ENCODE peak calls at places on chromosomes 11 and 22, in six cellular contexts. One of them, this sample, is unnamed.

GRCh38 chr11:62552931-62553838 is 6.6 kb upstream of the AHNAK start:
- DNase-seq in fibroblast of lung: peak; percentile 98
- DNase-seq in esophagus squamous epithelium: no peak
- DNase-seq in PC-3: peak; percentile 98
- DNase-seq in upper lobe of right lung: peak; percentile 91
- DNase-seq in thoracic aorta: peak; percentile 85
- DNase-seq in this sample: peak; percentile 85

GRCh38 chr11:65911682-65912568 is 6.9 kb downstream of the C11orf68 start:
- DNase-seq in thoracic aorta: no peak
- DNase-seq in PC-3: peak; percentile 99
- DNase-seq in upper lobe of right lung: no peak
- DNase-seq in fibroblast of lung: peak; percentile 73
- DNase-seq in esophagus squamous epithelium: no peak
- DNase-seq in this sample: peak; percentile 88

GRCh38 chr22:37381489-37381888 is 45.8 kb downstream of the ELFN2 start:
- DNase-seq in fibroblast of lung: peak; percentile 8
- DNase-seq in thoracic aorta: no peak
- DNase-seq in upper lobe of right lung: no peak
- DNase-seq in PC-3: no peak
- DNase-seq in esophagus squamous epithelium: no peak
- DNase-seq in this sample: no peak

GRCh38 chr22:19455585-19456370 is 8.3 kb upstream of the C22orf39 start:
- DNase-seq in upper lobe of right lung: no peak
- DNase-seq in thoracic aorta: no peak
- DNase-seq in fibroblast of lung: no peak
- DNase-seq in esophagus squamous epithelium: no peak
- DNase-seq in PC-3: no peak
- DNase-seq in this sample: no peak

GRCh38 chr22:47632646-47633045 is 870.2 kb downstream of the TBC1D22A start:
- DNase-seq in thoracic aorta: no peak
- DNase-seq in PC-3: peak; percentile 6
- DNase-seq in esophagus squamous epithelium: no peak
- DNase-seq in upper lobe of right lung: peak; percentile 38
- DNase-seq in fibroblast of lung: no peak
- DNase-seq in this sample: no peak

GRCh38 chr22:46614070-46614931 is 5.9 kb upstream of the GRAMD4 start:
- DNase-seq in thoracic aorta: no peak
- DNase-seq in esophagus squamous epithelium: no peak
- DNase-seq in PC-3: no peak
- DNase-seq in upper lobe of right lung: no peak
- DNase-seq in fibroblast of lung: no peak
- DNase-seq in this sample: no peak

GRCh38 chr11:66979336-66979980 is 4.4 kb downstream of the C11orf86 start:
- DNase-seq in esophagus squamous epithelium: no peak
- DNase-seq in upper lobe of right lung: no peak
- DNase-seq in thoracic aorta: no peak
- DNase-seq in PC-3: no peak
- DNase-seq in fibroblast of lung: peak; percentile 76
- DNase-seq in this sample: no peak

GRCh38 chr22:35627267-35628041 is 10.3 kb upstream of the MB start:
- DNase-seq in esophagus squamous epithelium: no peak
- DNase-seq in thoracic aorta: peak; percentile 63
- DNase-seq in fibroblast of lung: peak; percentile 89
- DNase-seq in PC-3: peak; percentile 79
- DNase-seq in upper lobe of right lung: peak; percentile 90
- DNase-seq in this sample: peak; percentile 57

GRCh38 chr11:86812322-86812670 is 12.0 kb downstream of the PRSS23 start:
- DNase-seq in fibroblast of lung: no peak
- DNase-seq in thoracic aorta: no peak
- DNase-seq in upper lobe of right lung: no peak
- DNase-seq in PC-3: no peak
- DNase-seq in esophagus squamous epithelium: no peak
- DNase-seq in this sample: no peak

GRCh38 chr11:92159931-92160330 is 64.7 kb upstream of the FAT3 start:
- DNase-seq in upper lobe of right lung: no peak
- DNase-seq in fibroblast of lung: no peak
- DNase-seq in thoracic aorta: no peak
- DNase-seq in esophagus squamous epithelium: no peak
- DNase-seq in PC-3: no peak
- DNase-seq in this sample: no peak

GRCh38 chr11:108269583-108269982 is 46.7 kb downstream of the ATM start:
- DNase-seq in fibroblast of lung: no peak
- DNase-seq in upper lobe of right lung: no peak
- DNase-seq in esophagus squamous epithelium: no peak
- DNase-seq in PC-3: no peak
- DNase-seq in thoracic aorta: no peak
- DNase-seq in this sample: no peak

GRCh38 chr11:2538951-2539735 is 94.3 kb downstream of the KCNQ1 start:
- DNase-seq in PC-3: no peak
- DNase-seq in thoracic aorta: no peak
- DNase-seq in esophagus squamous epithelium: no peak
- DNase-seq in fibroblast of lung: no peak
- DNase-seq in upper lobe of right lung: peak; percentile 63
- DNase-seq in this sample: no peak

GRCh38 chr11:134789104-134789503 is 377.1 kb upstream of the B3GAT1 start:
- DNase-seq in PC-3: no peak
- DNase-seq in thoracic aorta: no peak
- DNase-seq in fibroblast of lung: no peak
- DNase-seq in esophagus squamous epithelium: no peak
- DNase-seq in upper lobe of right lung: no peak
- DNase-seq in this sample: no peak

GRCh38 chr11:119550330-119550729 is 127.4 kb upstream of the THY1 start:
- DNase-seq in esophagus squamous epithelium: no peak
- DNase-seq in upper lobe of right lung: no peak
- DNase-seq in PC-3: no peak
- DNase-seq in fibroblast of lung: peak; percentile 29
- DNase-seq in thoracic aorta: no peak
- DNase-seq in this sample: no peak

GRCh38 chr11:70244698-70245097 is 25.8 kb upstream of the PPFIA1 start:
- DNase-seq in fibroblast of lung: peak; percentile 98
- DNase-seq in esophagus squamous epithelium: no peak
- DNase-seq in thoracic aorta: no peak
- DNase-seq in upper lobe of right lung: no peak
- DNase-seq in PC-3: peak; percentile 56
- DNase-seq in this sample: no peak

GRCh38 chr11:33828604-33829429 is 54.5 kb upstream of the FBXO3 start:
- DNase-seq in PC-3: no peak
- DNase-seq in esophagus squamous epithelium: no peak
- DNase-seq in upper lobe of right lung: no peak
- DNase-seq in fibroblast of lung: no peak
- DNase-seq in thoracic aorta: no peak
- DNase-seq in this sample: peak; percentile 18

GRCh38 chr11:60866911-60867870 is at the start of gene ZP1:
- DNase-seq in fibroblast of lung: no peak
- DNase-seq in esophagus squamous epithelium: no peak
- DNase-seq in upper lobe of right lung: peak; percentile 48
- DNase-seq in thoracic aorta: no peak
- DNase-seq in PC-3: peak; percentile 47
- DNase-seq in this sample: no peak

GRCh38 chr11:118744001-118744400 is 47.0 kb downstream of the DDX6 start:
- DNase-seq in fibroblast of lung: no peak
- DNase-seq in upper lobe of right lung: no peak
- DNase-seq in thoracic aorta: no peak
- DNase-seq in PC-3: no peak
- DNase-seq in esophagus squamous epithelium: no peak
- DNase-seq in this sample: no peak

GRCh38 chr22:29487587-29487986 is 7.6 kb downstream of the NEFH start:
- DNase-seq in PC-3: no peak
- DNase-seq in thoracic aorta: no peak
- DNase-seq in esophagus squamous epithelium: no peak
- DNase-seq in fibroblast of lung: no peak
- DNase-seq in upper lobe of right lung: no peak
- DNase-seq in this sample: no peak

GRCh38 chr22:19429950-19430889 is 1.3 kb downstream of the HIRA start:
- DNase-seq in esophagus squamous epithelium: no peak
- DNase-seq in thoracic aorta: no peak
- DNase-seq in fibroblast of lung: peak; percentile 78
- DNase-seq in PC-3: peak; percentile 7
- DNase-seq in upper lobe of right lung: peak; percentile 68
- DNase-seq in this sample: peak; percentile 10

GRCh38 chr11:17734986-17735822 is 623 bp downstream of the KCNC1 start:
- DNase-seq in thoracic aorta: no peak
- DNase-seq in esophagus squamous epithelium: no peak
- DNase-seq in upper lobe of right lung: peak; percentile 84
- DNase-seq in PC-3: peak; percentile 56
- DNase-seq in fibroblast of lung: peak; percentile 79
- DNase-seq in this sample: peak; percentile 68

GRCh38 chr11:85685131-85685819 is 720 bp downstream of the CCDC89 start:
- DNase-seq in upper lobe of right lung: peak; percentile 65
- DNase-seq in thoracic aorta: no peak
- DNase-seq in esophagus squamous epithelium: no peak
- DNase-seq in fibroblast of lung: no peak
- DNase-seq in PC-3: no peak
- DNase-seq in this sample: no peak

GRCh38 chr11:16511807-16512114 is 155.4 kb upstream of the SOX6 start:
- DNase-seq in upper lobe of right lung: no peak
- DNase-seq in fibroblast of lung: no peak
- DNase-seq in thoracic aorta: no peak
- DNase-seq in PC-3: no peak
- DNase-seq in esophagus squamous epithelium: no peak
- DNase-seq in this sample: no peak

GRCh38 chr11:16511109-16511806 is 154.9 kb upstream of the SOX6 start:
- DNase-seq in esophagus squamous epithelium: no peak
- DNase-seq in upper lobe of right lung: no peak
- DNase-seq in PC-3: peak; percentile 12
- DNase-seq in thoracic aorta: no peak
- DNase-seq in fibroblast of lung: peak; percentile 91
- DNase-seq in this sample: peak; percentile 46

GRCh38 chr11:16512163-16512562 is 155.8 kb upstream of the SOX6 start:
- DNase-seq in fibroblast of lung: peak; percentile 9
- DNase-seq in upper lobe of right lung: no peak
- DNase-seq in thoracic aorta: no peak
- DNase-seq in PC-3: no peak
- DNase-seq in esophagus squamous epithelium: no peak
- DNase-seq in this sample: no peak

DNA sequence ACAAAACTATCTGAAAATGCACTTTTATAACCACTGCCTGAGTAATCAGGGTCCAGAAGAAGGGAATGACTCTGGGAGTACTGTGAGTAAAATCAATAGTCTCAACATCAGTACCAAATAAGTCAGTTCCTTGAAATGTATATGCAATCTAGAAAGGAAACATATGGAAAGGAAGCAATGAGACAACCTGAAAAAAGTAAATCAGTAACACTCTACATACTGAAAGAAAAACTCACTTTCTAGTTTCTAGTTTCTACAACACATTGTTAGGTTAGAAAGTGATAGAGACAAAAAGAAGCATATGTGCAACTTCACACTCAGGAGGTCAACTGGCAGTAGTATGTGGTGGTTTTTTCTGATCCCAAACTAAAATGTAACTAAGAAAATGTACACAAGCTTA is 156.5 kb upstream of the SOX6 start:
- DNase-seq in fibroblast of lung: no peak
- DNase-seq in thoracic aorta: no peak
- DNase-seq in esophagus squamous epithelium: no peak
- DNase-seq in PC-3: no peak
- DNase-seq in upper lobe of right lung: no peak
- DNase-seq in this sample: no peak
- H3K27ac ChIP-seq in fibroblast of lung: no peak overlapping the region
- H3K27ac ChIP-seq in thoracic aorta: no peak overlapping the region
- H3K27ac ChIP-seq in esophagus squamous epithelium: no peak overlapping the region
- H3K27ac ChIP-seq in PC-3: no peak overlapping the region
- H3K27ac ChIP-seq in upper lobe of right lung: no peak overlapping the region
- H3K27ac ChIP-seq in this sample: no peak overlapping the region

GRCh38 chr11:75301602-75302345 is 49.7 kb downstream of the ARRB1 start:
- DNase-seq in PC-3: no peak
- DNase-seq in thoracic aorta: no peak
- DNase-seq in fibroblast of lung: no peak
- DNase-seq in upper lobe of right lung: no peak
- DNase-seq in esophagus squamous epithelium: no peak
- DNase-seq in this sample: no peak
- H3K27ac ChIP-seq in PC-3: no peak overlapping the region
- H3K27ac ChIP-seq in thoracic aorta: no peak overlapping the region
- H3K27ac ChIP-seq in fibroblast of lung: no peak overlapping the region
- H3K27ac ChIP-seq in upper lobe of right lung: peak overlapping the region; percentile 14
- H3K27ac ChIP-seq in esophagus squamous epithelium: peak overlapping the region; percentile 61
- H3K27ac ChIP-seq in this sample: no peak overlapping the region

GRCh38 chr22:32531955-32532818 is 57.6 kb downstream of the FBXO7 start:
- DNase-seq in thoracic aorta: peak; percentile 14
- DNase-seq in esophagus squamous epithelium: no peak
- DNase-seq in upper lobe of right lung: peak; percentile 85
- DNase-seq in PC-3: no peak
- DNase-seq in fibroblast of lung: peak; percentile 95
- DNase-seq in this sample: peak; percentile 36
- H3K27ac ChIP-seq in thoracic aorta: no peak overlapping the region
- H3K27ac ChIP-seq in esophagus squamous epithelium: peak overlapping the region; percentile 68
- H3K27ac ChIP-seq in upper lobe of right lung: peak overlapping the region; percentile 71
- H3K27ac ChIP-seq in PC-3: no peak overlapping the region
- H3K27ac ChIP-seq in fibroblast of lung: no peak overlapping the region
- H3K27ac ChIP-seq in this sample: peak overlapping the region; percentile 71

GRCh38 chr22:42645938-42646568 is 3.1 kb downstream of the CYB5R3 start:
- DNase-seq in esophagus squamous epithelium: no peak
- DNase-seq in PC-3: no peak
- DNase-seq in thoracic aorta: no peak
- DNase-seq in fibroblast of lung: no peak
- DNase-seq in upper lobe of right lung: no peak
- DNase-seq in this sample: no peak
- H3K27ac ChIP-seq in esophagus squamous epithelium: peak overlapping the region; percentile 98
- H3K27ac ChIP-seq in PC-3: no peak overlapping the region
- H3K27ac ChIP-seq in thoracic aorta: peak overlapping the region; percentile 95
- H3K27ac ChIP-seq in fibroblast of lung: peak overlapping the region; percentile 43
- H3K27ac ChIP-seq in upper lobe of right lung: peak overlapping the region; percentile 92
- H3K27ac ChIP-seq in this sample: peak overlapping the region; percentile 90